ENCODE peak calls at places on chromosomes 5 and 9, in seven cellular contexts. Q is RWPE1; Y is upper lobe of right lung; N is anterior cingulate cortex; P is substantia nigra; O is NCI-H1694; M is CD4-positive, CD25-positive, alpha-beta regulatory T cell. J is an unnamed sample.

GRCh38 chr5:132003170-132003744 is 8.2 kb downstream of the ACSL6 start:
- DNase-seq in P (peak), Y (peak), O (no peak), Q (no peak), N (peak), M (no peak), J (no peak)

GRCh38 chr5:60470881-60471280 is 229.1 kb downstream of the DEPDC1B start:
- DNase-seq in P (no peak), Y (no peak), N (no peak), Q (no peak), M (no peak), O (no peak), J (no peak)

GRCh38 chr9:94545940-94546339 is 8.9 kb upstream of the PCAT7 start:
- DNase-seq in O (no peak), P (no peak), M (no peak), N (no peak), Y (no peak), Q (no peak), J (no peak)

GRCh38 chr5:107964722-107965121 is 294.0 kb upstream of the EFNA5 start:
- DNase-seq in M (no peak), Y (no peak), N (no peak), O (no peak), Q (no peak), P (no peak), J (no peak)

GRCh38 chr5:163564321-163564924 is 59.0 kb downstream of the MAT2B start:
- DNase-seq in Q (peak), M (peak), Y (no peak), N (peak), P (peak), O (peak), J (no peak)

GRCh38 chr5:168946363-168946762 is 354.6 kb downstream of the SLIT3 start:
- DNase-seq in O (peak), Q (no peak), P (no peak), M (no peak), Y (no peak), N (no peak), J (no peak)

GRCh38 chr5:113663879-113664278 is 150.4 kb downstream of the YTHDC2 start:
- DNase-seq in M (no peak), Y (no peak), Q (no peak), P (no peak), O (peak), N (no peak), J (peak)

GRCh38 chr5:56175465-56175864 is 57.7 kb downstream of the ANKRD55 start:
- DNase-seq in Q (peak), P (no peak), M (no peak), N (no peak), Y (no peak), O (no peak), J (no peak)

GRCh38 chr9:20729545-20729944 is 45.5 kb downstream of the FOCAD start:
- DNase-seq in P (no peak), O (no peak), Y (no peak), M (no peak), N (no peak), Q (peak), J (no peak)

GRCh38 chr9:103999375-104000062 is 94.6 kb upstream of the SMC2 start:
- DNase-seq in P (no peak), O (no peak), Y (peak), N (no peak), Q (no peak), M (no peak), J (peak)

GRCh38 chr9:130453487-130453886 is 8.7 kb downstream of the ASS1 start:
- DNase-seq in Y (no peak), Q (no peak), O (no peak), N (no peak), P (no peak), M (no peak), J (no peak)